ENCODE peak calls at places on chromosomes 4 and X, in eight cellular contexts. One of them, this sample, is unnamed.

GRCh38 chrX:97070346-97070745 is 186.6 kb downstream of the RPA4 start:
- DNase-seq in psoas muscle: no peak
- DNase-seq in bronchial epithelial cell: no peak
- DNase-seq in glutamatergic neuron: no peak
- DNase-seq in H9: no peak
- DNase-seq in astrocyte: peak
- DNase-seq in PC-9: no peak
- DNase-seq in BE2C: no peak
- DNase-seq in this sample: no peak

GRCh38 chrX:154011376-154012335 is 8.0 kb downstream of the IRAK1 start:
- DNase-seq in PC-9: no peak
- DNase-seq in psoas muscle: no peak
- DNase-seq in H9: no peak
- DNase-seq in BE2C: no peak
- DNase-seq in bronchial epithelial cell: no peak
- DNase-seq in glutamatergic neuron: no peak
- DNase-seq in astrocyte: no peak
- DNase-seq in this sample: no peak

GRCh38 chrX:115898382-115899001 is 272.1 kb upstream of the AGTR2 start:
- DNase-seq in astrocyte: no peak
- DNase-seq in bronchial epithelial cell: no peak
- DNase-seq in BE2C: peak
- DNase-seq in PC-9: peak
- DNase-seq in glutamatergic neuron: peak
- DNase-seq in H9: peak
- DNase-seq in psoas muscle: peak
- DNase-seq in this sample: no peak

GRCh38 chrX:34893741-34894140 is 48.9 kb upstream of the FAM47B start:
- DNase-seq in H9: no peak
- DNase-seq in psoas muscle: no peak
- DNase-seq in PC-9: no peak
- DNase-seq in BE2C: no peak
- DNase-seq in astrocyte: no peak
- DNase-seq in glutamatergic neuron: no peak
- DNase-seq in bronchial epithelial cell: no peak
- DNase-seq in this sample: no peak

GRCh38 chrX:136816970-136817369 is 36.2 kb upstream of the ARHGEF6 start:
- DNase-seq in BE2C: no peak
- DNase-seq in astrocyte: peak
- DNase-seq in glutamatergic neuron: no peak
- DNase-seq in bronchial epithelial cell: peak
- DNase-seq in H9: no peak
- DNase-seq in psoas muscle: no peak
- DNase-seq in PC-9: no peak
- DNase-seq in this sample: no peak

GRCh38 chrX:9829308-9830267 is 43.4 kb downstream of the SHROOM2 start:
- DNase-seq in astrocyte: peak
- DNase-seq in BE2C: no peak
- DNase-seq in bronchial epithelial cell: peak
- DNase-seq in psoas muscle: no peak
- DNase-seq in glutamatergic neuron: no peak
- DNase-seq in PC-9: peak
- DNase-seq in H9: no peak
- DNase-seq in this sample: no peak

GRCh38 chr4:83205760-83206159 is 78.8 kb downstream of the COQ2 start:
- DNase-seq in psoas muscle: no peak
- DNase-seq in glutamatergic neuron: no peak
- DNase-seq in H9: no peak
- DNase-seq in bronchial epithelial cell: no peak
- DNase-seq in BE2C: no peak
- DNase-seq in astrocyte: no peak
- DNase-seq in PC-9: no peak
- DNase-seq in this sample: no peak

GRCh38 chr4:25769251-25769650 is 93.5 kb downstream of the SEL1L3 start:
- DNase-seq in bronchial epithelial cell: no peak
- DNase-seq in astrocyte: peak
- DNase-seq in BE2C: peak
- DNase-seq in glutamatergic neuron: peak
- DNase-seq in psoas muscle: peak
- DNase-seq in PC-9: no peak
- DNase-seq in H9: no peak
- DNase-seq in this sample: no peak

GRCh38 chr4:164467493-164467892 is 286.4 kb upstream of the SMIM31 start:
- DNase-seq in astrocyte: no peak
- DNase-seq in H9: no peak
- DNase-seq in glutamatergic neuron: no peak
- DNase-seq in psoas muscle: no peak
- DNase-seq in BE2C: no peak
- DNase-seq in PC-9: no peak
- DNase-seq in bronchial epithelial cell: peak
- DNase-seq in this sample: no peak

GRCh38 chrX:1137531-1137930 is 74.9 kb downstream of the CRLF2 start:
- DNase-seq in H9: peak
- DNase-seq in BE2C: no peak
- DNase-seq in psoas muscle: no peak
- DNase-seq in bronchial epithelial cell: no peak
- DNase-seq in astrocyte: no peak
- DNase-seq in PC-9: no peak
- DNase-seq in glutamatergic neuron: no peak
- DNase-seq in this sample: no peak

GRCh38 chr4:142373610-142374009 is 472.5 kb downstream of the INPP4B start:
- DNase-seq in PC-9: no peak
- DNase-seq in BE2C: no peak
- DNase-seq in glutamatergic neuron: no peak
- DNase-seq in H9: no peak
- DNase-seq in psoas muscle: no peak
- DNase-seq in bronchial epithelial cell: peak
- DNase-seq in astrocyte: peak
- DNase-seq in this sample: no peak

GRCh38 chr4:139584784-139585183 is 28.8 kb upstream of the SETD7 start:
- DNase-seq in glutamatergic neuron: no peak
- DNase-seq in psoas muscle: no peak
- DNase-seq in H9: no peak
- DNase-seq in PC-9: no peak
- DNase-seq in bronchial epithelial cell: peak
- DNase-seq in astrocyte: no peak
- DNase-seq in BE2C: no peak
- DNase-seq in this sample: no peak

GRCh38 chrX:154013614-154014360 is 5.9 kb downstream of the IRAK1 start:
- DNase-seq in psoas muscle: no peak
- DNase-seq in PC-9: no peak
- DNase-seq in H9: peak
- DNase-seq in astrocyte: no peak
- DNase-seq in bronchial epithelial cell: no peak
- DNase-seq in BE2C: peak
- DNase-seq in glutamatergic neuron: peak
- DNase-seq in this sample: peak

GRCh38 chr4:19772581-19772980 is 479.1 kb upstream of the SLIT2 start:
- DNase-seq in BE2C: no peak
- DNase-seq in bronchial epithelial cell: no peak
- DNase-seq in PC-9: no peak
- DNase-seq in psoas muscle: no peak
- DNase-seq in astrocyte: no peak
- DNase-seq in glutamatergic neuron: no peak
- DNase-seq in H9: no peak
- DNase-seq in this sample: no peak

GRCh38 chr4:153916273-153916755 is 127.4 kb upstream of the SFRP2 start:
- DNase-seq in H9: no peak
- DNase-seq in astrocyte: no peak
- DNase-seq in psoas muscle: no peak
- DNase-seq in BE2C: no peak
- DNase-seq in glutamatergic neuron: no peak
- DNase-seq in bronchial epithelial cell: no peak
- DNase-seq in PC-9: no peak
- DNase-seq in this sample: no peak

GRCh38 chr4:102620697-102621497 is 119.7 kb downstream of the NFKB1 start:
- DNase-seq in BE2C: peak
- DNase-seq in astrocyte: peak
- DNase-seq in glutamatergic neuron: no peak
- DNase-seq in bronchial epithelial cell: peak
- DNase-seq in H9: no peak
- DNase-seq in PC-9: peak
- DNase-seq in psoas muscle: no peak
- DNase-seq in this sample: no peak

GRCh38 chrX:106481341-106481740 is 130.4 kb upstream of the RADX start:
- DNase-seq in glutamatergic neuron: no peak
- DNase-seq in astrocyte: peak
- DNase-seq in psoas muscle: no peak
- DNase-seq in H9: peak
- DNase-seq in BE2C: peak
- DNase-seq in bronchial epithelial cell: peak
- DNase-seq in PC-9: peak
- DNase-seq in this sample: no peak

GRCh38 chr4:84260495-84260894 is 238.6 kb downstream of the NKX6-1 start:
- DNase-seq in BE2C: no peak
- DNase-seq in PC-9: no peak
- DNase-seq in bronchial epithelial cell: no peak
- DNase-seq in psoas muscle: no peak
- DNase-seq in H9: no peak
- DNase-seq in astrocyte: no peak
- DNase-seq in glutamatergic neuron: no peak
- DNase-seq in this sample: no peak

GRCh38 chr4:44121210-44121609 is 327.4 kb downstream of the KCTD8 start:
- DNase-seq in glutamatergic neuron: no peak
- DNase-seq in BE2C: no peak
- DNase-seq in bronchial epithelial cell: peak
- DNase-seq in astrocyte: no peak
- DNase-seq in psoas muscle: no peak
- DNase-seq in H9: no peak
- DNase-seq in PC-9: no peak
- DNase-seq in this sample: no peak

GRCh38 chr4:110347805-110348204 is 128.2 kb upstream of the ENPEP start:
- DNase-seq in bronchial epithelial cell: no peak
- DNase-seq in glutamatergic neuron: no peak
- DNase-seq in PC-9: no peak
- DNase-seq in H9: no peak
- DNase-seq in astrocyte: no peak
- DNase-seq in BE2C: no peak
- DNase-seq in psoas muscle: no peak
- DNase-seq in this sample: no peak

GRCh38 chrX:143461616-143462015 is 55.7 kb downstream of the SPANXN3 start:
- DNase-seq in bronchial epithelial cell: no peak
- DNase-seq in PC-9: no peak
- DNase-seq in glutamatergic neuron: no peak
- DNase-seq in H9: no peak
- DNase-seq in astrocyte: no peak
- DNase-seq in psoas muscle: no peak
- DNase-seq in BE2C: no peak
- DNase-seq in this sample: no peak

GRCh38 chrX:119177278-119177677 is 49.7 kb upstream of the KIAA1210 start:
- DNase-seq in bronchial epithelial cell: no peak
- DNase-seq in glutamatergic neuron: peak
- DNase-seq in PC-9: no peak
- DNase-seq in H9: no peak
- DNase-seq in BE2C: no peak
- DNase-seq in astrocyte: no peak
- DNase-seq in psoas muscle: no peak
- DNase-seq in this sample: no peak
- TF ChIP-seq CTCF in bronchial epithelial cell: no peak
- TF ChIP-seq CTCF in glutamatergic neuron: no peak
- TF ChIP-seq CTCF in PC-9: no peak
- TF ChIP-seq CTCF in H9: no peak
- TF ChIP-seq CTCF in BE2C: no peak
- TF ChIP-seq CTCF in astrocyte: no peak
- TF ChIP-seq CTCF in psoas muscle: no peak
- TF ChIP-seq CTCF in this sample: no peak

DNA sequence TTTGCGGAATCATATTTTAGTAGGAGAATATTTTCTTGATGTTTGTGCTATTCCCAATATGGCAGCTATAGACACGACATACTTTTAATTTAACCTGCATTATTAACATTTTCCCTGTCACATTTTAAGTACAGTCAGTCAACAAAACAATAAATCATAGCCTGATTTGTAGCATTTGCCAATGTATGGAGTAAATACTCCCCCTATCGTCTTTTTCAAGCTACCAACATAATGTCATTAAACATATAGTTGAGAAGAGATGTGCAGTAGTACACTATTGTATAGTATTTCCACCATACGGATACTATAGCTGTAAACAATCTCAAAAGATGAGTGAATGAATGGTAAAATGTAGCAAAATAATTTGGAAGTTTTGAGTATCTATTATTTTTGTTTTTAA is 303.7 kb upstream of the MAGEB2 start:
- DNase-seq in bronchial epithelial cell: no peak
- DNase-seq in glutamatergic neuron: no peak
- DNase-seq in H9: no peak
- DNase-seq in BE2C: no peak
- DNase-seq in PC-9: no peak
- DNase-seq in psoas muscle: no peak
- DNase-seq in astrocyte: no peak
- DNase-seq in this sample: no peak
- TF ChIP-seq CTCF in bronchial epithelial cell: no peak
- TF ChIP-seq CTCF in glutamatergic neuron: no peak
- TF ChIP-seq CTCF in H9: peak
- TF ChIP-seq CTCF in BE2C: no peak
- TF ChIP-seq CTCF in PC-9: peak
- TF ChIP-seq CTCF in psoas muscle: no peak
- TF ChIP-seq CTCF in astrocyte: no peak
- TF ChIP-seq CTCF in this sample: no peak

DNA sequence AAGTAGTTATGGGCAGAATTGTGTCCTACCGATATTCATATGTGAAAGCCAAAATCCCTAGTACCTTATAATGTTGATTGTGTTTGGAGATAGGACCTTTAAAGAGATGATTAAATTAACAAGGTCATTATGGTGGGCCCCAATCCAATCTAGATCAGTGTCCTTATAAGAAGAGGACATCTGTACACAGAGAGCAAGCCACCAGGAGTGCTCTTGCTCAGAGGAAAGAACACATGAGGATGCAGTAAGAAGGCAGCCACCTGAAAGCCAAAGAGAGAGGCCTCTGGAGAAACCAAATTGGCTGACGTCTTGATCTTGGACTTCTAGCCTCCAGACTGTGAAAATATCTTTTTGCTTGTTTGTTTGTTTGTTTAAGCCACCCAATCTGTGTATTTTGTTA is 1290.8 kb upstream of the PABPC4L start:
- DNase-seq in psoas muscle: no peak
- DNase-seq in BE2C: peak
- DNase-seq in PC-9: no peak
- DNase-seq in bronchial epithelial cell: no peak
- DNase-seq in H9: no peak
- DNase-seq in astrocyte: no peak
- DNase-seq in glutamatergic neuron: no peak
- DNase-seq in this sample: no peak
- TF ChIP-seq CTCF in psoas muscle: no peak
- TF ChIP-seq CTCF in BE2C: no peak
- TF ChIP-seq CTCF in PC-9: no peak
- TF ChIP-seq CTCF in bronchial epithelial cell: no peak
- TF ChIP-seq CTCF in H9: no peak
- TF ChIP-seq CTCF in astrocyte: no peak
- TF ChIP-seq CTCF in glutamatergic neuron: no peak
- TF ChIP-seq CTCF in this sample: no peak

DNA sequence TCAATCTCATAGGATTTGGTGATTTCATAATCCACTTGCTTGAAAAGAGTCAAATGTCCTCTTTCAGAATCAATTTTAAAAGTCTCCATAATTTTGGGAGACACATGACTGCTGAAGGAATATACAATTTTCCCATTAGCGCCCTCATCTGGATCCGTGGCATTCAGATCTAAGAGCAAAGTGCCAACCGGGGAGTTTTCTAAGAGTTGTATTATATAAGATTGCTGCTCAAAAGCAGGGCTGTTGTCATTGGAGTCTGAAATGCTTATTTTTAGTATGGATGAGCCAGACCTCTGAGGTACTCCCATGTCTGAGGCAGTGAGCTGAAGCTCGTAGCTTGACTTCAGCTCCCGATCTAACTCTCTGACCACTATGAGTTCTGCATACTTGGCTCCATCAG is 1.2 kb downstream of the PCDH18 start:
- DNase-seq in BE2C: peak
- DNase-seq in bronchial epithelial cell: no peak
- DNase-seq in glutamatergic neuron: no peak
- DNase-seq in PC-9: no peak
- DNase-seq in H9: no peak
- DNase-seq in astrocyte: no peak
- DNase-seq in psoas muscle: no peak
- DNase-seq in this sample: no peak
- TF ChIP-seq CTCF in BE2C: peak
- TF ChIP-seq CTCF in bronchial epithelial cell: no peak
- TF ChIP-seq CTCF in glutamatergic neuron: no peak
- TF ChIP-seq CTCF in PC-9: no peak
- TF ChIP-seq CTCF in H9: peak
- TF ChIP-seq CTCF in astrocyte: peak
- TF ChIP-seq CTCF in psoas muscle: no peak
- TF ChIP-seq CTCF in this sample: no peak